ENCODE peak calls at places on chromosomes 12 and 14, in six cellular contexts. N is choroid plexus epithelial cell, K is fibroblast of lung, D is ascending aorta, I is stomach, L is omental fat pad. O is an unnamed sample.

GRCh38 chr12:104006929-104007328 is 41.3 kb downstream of the TDG start:
- DNase-seq in N (peak; percentile 72), I (no peak), L (no peak), K (peak; percentile 86), D (no peak), O (no peak)

GRCh38 chr14:75540479-75540851 is 18.2 kb downstream of the BATF start:
- DNase-seq in D (no peak), I (no peak), L (no peak), K (no peak), N (no peak), O (no peak)

GRCh38 chr12:14952295-14952995 is 9.0 kb downstream of the ARHGDIB start:
- DNase-seq in L (no peak), N (peak; percentile 98), I (no peak), D (peak; percentile 73), K (peak; percentile 97), O (no peak)

GRCh38 chr12:27018071-27018470 is 3.9 kb upstream of the TM7SF3 start:
- DNase-seq in N (no peak), K (no peak), D (no peak), I (no peak), L (no peak), O (no peak)

GRCh38 chr14:53710615-53711014 is 246.0 kb downstream of the BMP4 start:
- DNase-seq in I (no peak), L (no peak), N (no peak), K (no peak), D (no peak), O (no peak)

GRCh38 chr14:89007906-89008305 is 183.5 kb downstream of the TTC8 start:
- DNase-seq in I (no peak), L (no peak), K (no peak), D (no peak), N (no peak), O (no peak)

GRCh38 chr14:58191763-58192596 is 8.0 kb upstream of the ACTR10 start:
- DNase-seq in D (no peak), I (no peak), K (no peak), L (no peak), N (no peak), O (no peak)

GRCh38 chr14:103723176-103724081 is 7.8 kb downstream of the ZFYVE21 start:
- DNase-seq in D (peak; percentile 80), L (no peak), I (no peak), N (no peak), K (no peak), O (no peak)

GRCh38 chr14:56145965-56146364 is 27.8 kb downstream of the PELI2 start:
- DNase-seq in K (peak; percentile 85), N (peak; percentile 74), D (no peak), L (no peak), I (no peak), O (no peak)

GRCh38 chr14:88554458-88555286 is at the start of gene PTPN21:
- DNase-seq in L (no peak), D (peak; percentile 88), I (peak; percentile 76), K (peak; percentile 76), N (peak; percentile 67), O (peak; percentile 65)

GRCh38 chr12:22792198-22792597 is 167.2 kb downstream of the ETNK1 start:
- DNase-seq in K (no peak), D (no peak), N (no peak), L (no peak), I (no peak), O (no peak)

GRCh38 chr12:62653740-62654139 is 187.1 kb downstream of the MON2 start:
- DNase-seq in D (no peak), L (no peak), K (no peak), N (no peak), I (no peak), O (no peak)

DNA sequence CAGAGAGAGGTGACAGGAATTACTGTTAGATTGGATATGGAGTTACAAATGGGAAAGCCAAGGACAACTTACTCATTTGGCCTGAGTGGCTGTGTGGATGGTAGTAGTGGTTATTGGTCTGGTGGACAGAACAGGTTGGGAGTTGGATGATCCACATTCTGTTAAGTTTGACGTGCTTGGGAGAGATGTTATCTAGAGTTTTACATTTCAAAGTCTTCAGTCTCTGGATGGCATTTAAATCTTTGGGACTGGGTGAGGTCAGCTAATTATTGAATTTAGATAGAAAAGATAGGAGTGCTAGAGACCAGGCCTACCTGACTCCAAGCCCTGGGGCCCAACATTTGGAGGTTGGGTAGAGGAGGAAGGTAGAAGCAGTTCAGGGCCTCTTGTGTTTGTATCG is 460.6 kb upstream of the RGS6 start:
- DNase-seq in I (no peak), L (no peak), K (no peak), N (no peak), D (no peak), O (no peak)
- TF ChIP-seq CTCF in I (no peak), L (no peak), K (no peak), N (no peak), D (no peak), O (no peak)

DNA sequence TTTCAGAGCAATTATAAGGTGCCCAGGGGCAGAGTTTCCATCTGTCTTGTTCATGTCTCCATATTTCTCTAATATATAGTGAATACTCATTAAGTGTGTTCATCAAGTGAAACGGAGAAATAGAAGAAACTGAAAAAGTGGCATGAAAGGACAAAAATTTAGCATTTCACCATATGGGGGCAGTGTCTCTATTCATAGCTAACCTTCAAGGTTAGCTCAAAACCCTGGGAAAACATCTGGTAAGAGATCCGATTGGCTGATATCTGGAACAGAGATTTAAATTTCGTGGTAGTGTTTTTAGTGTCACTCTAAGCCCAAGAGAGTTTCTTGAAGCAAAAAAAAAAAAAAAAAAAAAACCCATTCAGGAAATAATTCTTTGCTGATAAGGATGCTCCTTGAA is 367.5 kb downstream of the DAD1 start:
- DNase-seq in L (no peak), K (peak; percentile 23), I (no peak), N (peak; percentile 75), D (no peak), O (no peak)
- TF ChIP-seq CTCF in L (no peak), K (peak; percentile 31), I (no peak), N (peak; percentile 58), D (peak; percentile 24), O (peak; percentile 49)

DNA sequence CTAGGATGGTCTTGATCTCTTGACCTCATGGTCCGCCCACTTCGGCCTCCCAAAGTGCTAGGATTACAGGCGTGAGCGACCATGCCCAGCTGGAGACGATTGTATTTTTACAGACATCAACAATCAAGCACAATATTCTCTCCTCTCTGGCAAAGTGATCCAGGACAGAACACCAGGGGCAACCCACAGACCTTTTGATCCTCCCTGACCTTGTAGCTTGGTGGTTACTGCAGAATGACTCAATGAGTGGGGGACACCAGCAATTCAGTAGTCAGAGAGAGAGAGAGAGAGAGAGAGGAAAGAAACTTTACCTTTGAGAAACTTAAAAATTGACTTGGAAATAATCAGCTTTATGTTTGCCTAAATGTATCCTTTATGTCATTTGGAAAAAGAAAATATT is 51.2 kb downstream of the DRAM1 start:
- DNase-seq in I (no peak), L (no peak), K (no peak), N (peak; percentile 58), D (no peak), O (no peak)
- TF ChIP-seq CTCF in I (no peak), L (no peak), K (no peak), N (no peak), D (no peak), O (no peak)

GRCh38 chr14:104780513-104781030 is 15.0 kb downstream of the AKT1 start:
- DNase-seq in I (no peak), K (no peak), L (no peak), N (no peak), D (no peak), O (no peak)
- TF ChIP-seq CTCF in I (no peak), K (no peak), L (no peak), N (no peak), D (no peak), O (no peak)

DNA sequence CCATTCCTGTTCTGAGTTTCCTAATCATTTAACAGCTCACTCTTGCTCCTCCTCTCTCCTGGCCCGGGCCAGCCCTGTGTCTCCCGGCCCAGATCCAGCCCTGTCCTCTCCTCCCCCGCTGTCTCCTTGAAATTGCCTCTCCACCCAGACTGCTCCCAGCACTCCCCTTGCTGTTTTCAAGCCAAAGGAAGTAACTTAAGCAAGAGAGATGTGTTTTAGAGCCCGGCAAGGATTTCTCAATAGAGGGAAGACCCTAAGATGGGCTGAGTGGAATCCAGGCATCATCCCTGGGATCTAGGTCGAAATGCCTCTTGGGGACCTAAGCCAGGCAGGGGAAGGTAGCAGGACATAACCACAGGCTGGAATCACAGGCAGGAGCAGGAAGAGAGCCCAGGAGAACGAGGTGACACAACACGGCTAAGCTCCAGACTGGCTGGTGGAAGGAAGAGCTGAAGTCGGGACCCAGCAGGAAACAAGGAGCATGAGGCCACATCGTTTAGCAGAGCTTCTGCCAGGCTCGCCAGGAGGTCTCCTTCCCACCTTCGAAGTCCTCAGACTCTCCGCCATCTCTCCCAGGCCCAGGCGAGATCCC is 2.0 kb upstream of the LRP1-AS start:
- DNase-seq in I (no peak), K (peak; percentile 47), N (peak; percentile 82), L (no peak), D (peak; percentile 90), O (no peak)
- TF ChIP-seq CTCF in I (no peak), K (no peak), N (no peak), L (no peak), D (no peak), O (no peak)